ENCODE peak calls at places on chromosome 9, in seven cellular contexts. N is HepG2, P is Panc1, L is HCT116, X is K562, U is GM23338, D is SK-N-SH. E is an unnamed sample.

GRCh38 chr9:134621558-134622110 is 20.0 kb upstream of the COL5A1 start:
- DNase-seq in N (no peak), P (no peak), L (no peak), X (no peak), U (no peak), D (no peak), E (no peak)

GRCh38 chr9:125255781-125256391 is 5.7 kb upstream of the GAPVD1 start:
- DNase-seq in N (peak), P (no peak), L (no peak), X (peak), U (peak), D (peak), E (peak)

GRCh38 chr9:131395027-131395744 is 1.3 kb downstream of the PRRC2B start:
- DNase-seq in N (no peak), P (no peak), L (no peak), X (peak), U (peak), D (no peak), E (no peak)

GRCh38 chr9:17799383-17799782 is 220.5 kb downstream of the SH3GL2 start:
- DNase-seq in N (no peak), P (no peak), L (no peak), X (no peak), U (no peak), D (no peak), E (no peak)

GRCh38 chr9:73689091-73689870 is 537.6 kb downstream of the ANXA1 start:
- DNase-seq in N (no peak), P (no peak), L (no peak), X (no peak), U (no peak), D (no peak), E (no peak)

GRCh38 chr9:72145093-72145492 is 4.1 kb upstream of the GDA start:
- DNase-seq in N (no peak), P (no peak), L (no peak), X (no peak), U (no peak), D (no peak), E (no peak)

GRCh38 chr9:132069046-132069898 is 10.4 kb downstream of the MED27 start:
- DNase-seq in N (no peak), P (no peak), L (no peak), X (no peak), U (no peak), D (no peak), E (no peak)

GRCh38 chr9:84856181-84856632 is 186.7 kb downstream of the NTRK2 start:
- DNase-seq in N (no peak), P (no peak), L (no peak), X (no peak), U (no peak), D (no peak), E (no peak)

GRCh38 chr9:105681724-105682123 is 12.6 kb upstream of the TMEM38B start:
- DNase-seq in N (no peak), P (no peak), L (no peak), X (peak), U (no peak), D (no peak), E (no peak)

GRCh38 chr9:129849042-129849441 is 13.8 kb downstream of the USP20 start:
- DNase-seq in N (no peak), P (no peak), L (no peak), X (no peak), U (no peak), D (no peak), E (no peak)

GRCh38 chr9:135609366-135609955 is 29.9 kb downstream of the GLT6D1 start:
- DNase-seq in N (no peak), P (no peak), L (no peak), X (no peak), U (no peak), D (peak), E (no peak)

GRCh38 chr9:100027543-100027942 is 71.3 kb downstream of the ERP44 start:
- DNase-seq in N (no peak), P (no peak), L (no peak), X (no peak), U (no peak), D (no peak), E (peak)

GRCh38 chr9:113154471-113154870 is 3.7 kb downstream of the SLC31A2 start:
- DNase-seq in N (no peak), P (no peak), L (no peak), X (no peak), U (no peak), D (no peak), E (no peak)

GRCh38 chr9:100472268-100472667 is 681 bp upstream of the TMEFF1 start:
- DNase-seq in N (no peak), P (no peak), L (no peak), X (no peak), U (no peak), D (no peak), E (no peak)

GRCh38 chr9:116737137-116737546 is 50.0 kb downstream of the TRIM32 start:
- DNase-seq in N (peak), P (peak), L (peak), X (peak), U (peak), D (peak), E (peak)

GRCh38 chr9:110797611-110798010 is 129.0 kb downstream of the MUSK start:
- DNase-seq in N (no peak), P (peak), L (no peak), X (no peak), U (no peak), D (no peak), E (no peak)

GRCh38 chr9:5449521-5450359 is 602 bp upstream of the CD274 start:
- DNase-seq in N (no peak), P (no peak), L (no peak), X (no peak), U (no peak), D (no peak), E (no peak)

GRCh38 chr9:933356-933755 is 43.1 kb upstream of the DMRT3 start:
- DNase-seq in N (no peak), P (no peak), L (no peak), X (no peak), U (no peak), D (no peak), E (no peak)

GRCh38 chr9:133141833-133142594 is 21.0 kb upstream of the RALGDS start:
- DNase-seq in N (no peak), P (no peak), L (no peak), X (no peak), U (no peak), D (peak), E (no peak)

GRCh38 chr9:119167876-119168275 is 201.4 kb downstream of the BRINP1 start:
- DNase-seq in N (no peak), P (no peak), L (no peak), X (no peak), U (no peak), D (no peak), E (no peak)

GRCh38 chr9:93950619-93951601 is 4.2 kb downstream of the BARX1 start:
- DNase-seq in N (no peak), P (no peak), L (no peak), X (no peak), U (peak), D (peak), E (no peak)

GRCh38 chr9:96021616-96022444 is 146.3 kb downstream of the ERCC6L2 start:
- DNase-seq in N (no peak), P (no peak), L (no peak), X (no peak), U (peak), D (peak), E (no peak)

GRCh38 chr9:134055981-134056461 is 11.8 kb downstream of the BRD3 start:
- DNase-seq in N (no peak), P (no peak), L (no peak), X (no peak), U (no peak), D (peak), E (no peak)

DNA sequence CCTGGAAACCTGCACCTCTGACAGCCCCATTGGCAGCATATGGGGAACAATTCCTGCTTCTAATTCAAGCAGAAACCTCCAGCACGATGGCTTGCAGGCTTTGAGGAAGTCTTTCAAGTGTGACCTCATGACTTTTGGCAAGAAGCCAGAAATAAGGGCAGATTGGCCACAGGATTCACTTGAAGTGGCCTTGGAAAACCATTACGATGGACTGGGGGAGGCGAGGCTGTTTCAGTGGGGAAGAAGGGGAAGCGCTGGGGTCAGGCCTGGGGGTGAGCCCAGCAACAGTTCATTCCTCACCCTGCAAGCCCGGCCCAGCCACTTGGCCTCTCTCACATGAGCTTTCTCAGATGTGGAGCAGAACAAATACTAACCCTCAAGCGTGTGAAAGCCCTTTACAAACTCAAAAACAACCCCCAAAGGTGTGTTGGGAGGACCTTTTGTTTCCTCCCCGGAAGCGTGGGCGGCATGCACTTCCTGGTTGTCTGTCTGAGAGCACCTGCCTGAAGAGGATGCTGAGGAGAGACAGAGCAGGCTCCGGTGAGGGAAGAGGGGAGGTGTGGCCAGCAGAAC is 26.9 kb upstream of the EEIG1 start:
- DNase-seq in N (peak), P (no peak), L (peak), X (peak), U (no peak), D (peak), E (peak)
- TF ChIP-seq REST in N (no peak), P (no peak), L (no peak), X (no peak), U (no peak), D (no peak), E (no peak)

GRCh38 chr9:3912817-3913216 is 387.0 kb upstream of the RFX3 start:
- DNase-seq in N (no peak), P (no peak), L (no peak), X (no peak), U (no peak), D (no peak), E (no peak)
- TF ChIP-seq REST in N (no peak), P (no peak), L (no peak), X (no peak), U (no peak), D (no peak), E (no peak)

GRCh38 chr9:127862075-127863011 is 7.9 kb upstream of the ENG start:
- DNase-seq in N (no peak), P (no peak), L (no peak), X (peak), U (no peak), D (no peak), E (peak)
- TF ChIP-seq REST in N (no peak), P (no peak), L (no peak), X (no peak), U (no peak), D (no peak), E (no peak)

DNA sequence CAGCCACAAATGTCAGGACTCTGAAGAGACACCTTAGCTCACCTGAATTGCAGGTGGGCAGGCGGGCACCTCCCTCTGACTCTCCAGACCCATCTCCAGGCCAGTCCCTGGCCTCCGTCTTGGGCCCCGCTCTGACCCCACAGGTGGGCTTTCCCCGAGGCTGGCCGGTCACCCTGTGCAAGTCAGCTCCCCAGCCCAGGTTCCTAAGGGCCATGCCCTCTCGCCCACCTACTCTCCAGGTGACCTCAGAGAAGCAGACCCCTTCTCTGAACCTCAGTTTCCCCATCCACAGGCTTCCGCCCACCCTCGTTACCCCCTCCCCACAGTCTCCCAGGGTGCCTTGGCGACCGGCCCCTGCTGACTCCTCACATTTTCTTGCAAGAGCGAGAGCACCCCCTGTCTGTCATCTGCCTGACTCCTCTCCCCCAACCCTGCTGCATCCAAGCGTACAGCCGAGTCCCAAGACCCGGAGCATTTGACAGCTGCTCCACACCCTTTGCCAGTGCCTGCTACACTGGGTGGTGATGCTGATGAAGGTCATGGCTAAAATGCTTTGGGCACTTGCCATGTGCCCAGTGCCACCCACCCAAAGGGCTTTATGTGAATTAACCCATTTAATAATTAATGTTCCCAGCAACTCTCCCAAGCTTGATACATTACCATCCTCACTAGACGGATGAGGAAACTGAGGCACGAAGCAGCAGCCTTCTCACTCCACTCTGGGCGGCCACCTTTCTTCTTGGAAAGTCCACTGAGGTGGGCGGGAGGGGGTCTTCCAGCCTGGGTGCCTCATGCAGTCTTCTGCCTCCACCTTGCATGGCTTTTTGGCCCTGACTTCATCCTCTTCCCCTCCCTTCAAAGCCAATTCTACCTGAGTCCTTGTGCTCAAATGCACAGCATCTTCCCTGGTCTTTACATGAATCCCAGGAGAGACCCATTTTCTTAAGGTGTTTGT is 51.1 kb upstream of the ORM1 start:
- DNase-seq in N (peak), P (no peak), L (peak), X (no peak), U (peak), D (peak), E (peak)
- TF ChIP-seq REST in N (no peak), P (no peak), L (no peak), X (no peak), U (no peak), D (no peak), E (no peak)

GRCh38 chr9:9901624-9902023 is 711.2 kb downstream of the PTPRD start:
- DNase-seq in N (no peak), P (no peak), L (no peak), X (no peak), U (no peak), D (no peak), E (no peak)
- TF ChIP-seq REST in N (no peak), P (no peak), L (no peak), X (no peak), U (no peak), D (no peak), E (no peak)

DNA sequence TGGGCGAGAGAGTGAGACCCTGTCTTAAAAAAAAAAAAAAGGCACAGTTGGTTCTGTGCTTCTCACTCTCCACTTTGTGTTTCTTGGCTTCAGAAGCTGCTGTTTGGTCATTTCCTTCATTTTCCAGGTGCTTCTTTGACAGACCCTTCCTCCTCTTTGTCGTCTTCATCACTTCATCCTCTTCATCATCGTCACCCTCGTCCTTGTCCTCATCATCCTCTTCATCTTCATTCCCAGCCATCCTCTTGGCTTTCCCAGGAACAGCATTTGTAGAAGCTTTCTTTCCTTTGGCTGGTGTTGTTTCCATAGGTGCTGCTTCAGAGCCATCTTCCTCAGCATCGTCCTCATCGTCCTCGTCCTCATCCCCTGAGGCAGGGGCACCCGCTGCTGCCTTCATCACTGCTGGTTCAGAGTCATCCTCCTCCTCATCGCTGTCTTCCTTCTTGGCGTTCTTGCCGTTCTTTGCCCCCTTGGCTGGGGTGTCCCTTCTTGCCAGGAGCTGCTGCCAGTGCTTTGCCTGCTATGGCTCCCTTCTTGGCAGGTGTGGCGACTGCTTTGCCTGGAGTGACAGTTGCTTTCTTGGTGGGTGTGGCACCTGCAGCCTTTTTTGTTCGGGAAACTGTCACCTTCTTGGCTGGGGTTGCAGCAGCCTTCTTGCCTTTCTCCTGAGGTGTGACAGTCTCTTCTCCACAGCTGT is 7.1 kb downstream of the RABL6 start:
- DNase-seq in N (no peak), P (no peak), L (no peak), X (no peak), U (no peak), D (no peak), E (no peak)
- TF ChIP-seq REST in N (no peak), P (no peak), L (no peak), X (no peak), U (no peak), D (no peak), E (no peak)